ENCODE peak calls at places on chromosomes 1 and 21, in four cellular contexts. S, G, A and U are unnamed samples.

GRCh38 chr1:223713546-223714420 is 1.4 kb downstream of the CAPN2 start:
- DNase-seq in S (no peak), A (peak; percentile 52), G (no peak), U (no peak)

GRCh38 chr1:177737456-177737855 is 232.4 kb downstream of the SEC16B start:
- DNase-seq in A (no peak), G (no peak), S (no peak), U (no peak)

GRCh38 chr1:234495231-234495990 is 16.4 kb upstream of the TARBP1 start:
- DNase-seq in A (no peak), S (no peak), G (no peak), U (no peak)

GRCh38 chr1:223834660-223835263 is 11.0 kb downstream of the TP53BP2 start:
- DNase-seq in A (no peak), S (no peak), G (no peak), U (no peak)

GRCh38 chr1:6127587-6128163 is 52.4 kb downstream of the CHD5 start:
- DNase-seq in S (peak; percentile 26), G (peak; percentile 36), A (peak; percentile 77), U (peak; percentile 21)

GRCh38 chr1:95353185-95353584 is 119.2 kb downstream of the RWDD3 start:
- DNase-seq in A (no peak), S (no peak), G (no peak), U (no peak)

GRCh38 chr1:88608139-88608943 is 75.7 kb upstream of the PKN2 start:
- DNase-seq in S (no peak), A (no peak), G (no peak), U (no peak)

GRCh38 chr1:49824261-49824660 is 199.5 kb downstream of the AGBL4 start:
- DNase-seq in A (no peak), G (no peak), S (no peak), U (no peak)

GRCh38 chr1:233082778-233083550 is 132.6 kb downstream of the NTPCR start:
- DNase-seq in A (no peak), S (no peak), G (no peak), U (no peak)

GRCh38 chr1:112849967-112850641 is 105.9 kb downstream of the SLC16A1 start:
- DNase-seq in S (no peak), A (no peak), G (no peak), U (no peak)

GRCh38 chr1:204171751-204172178 is 5.6 kb upstream of the REN start:
- DNase-seq in A (no peak), S (no peak), G (no peak), U (no peak)

GRCh38 chr1:30418426-30419245 is 304.7 kb downstream of the MATN1 start:
- DNase-seq in G (no peak), S (no peak), A (no peak), U (no peak)

GRCh38 chr1:56061824-56062223 is 517.5 kb downstream of the PLPP3 start:
- DNase-seq in A (no peak), G (no peak), S (no peak), U (no peak)

GRCh38 chr1:45266151-45266801 is 59.9 kb upstream of the ZSWIM5 start:
- DNase-seq in A (peak; percentile 45), G (peak; percentile 73), S (peak; percentile 20), U (no peak)

GRCh38 chr1:212287261-212287895 is 2.2 kb downstream of the PPP2R5A start:
- DNase-seq in A (no peak), S (no peak), G (no peak), U (no peak)
- TF ChIP-seq CTCF in A (no peak), S (no peak), G (no peak), U (no peak)

GRCh38 chr1:244080343-244080929 is 29.4 kb downstream of the ZBTB18 start:
- DNase-seq in A (no peak), G (no peak), S (no peak), U (no peak)

GRCh38 chr1:244074559-244075171 is 23.6 kb downstream of the ZBTB18 start:
- DNase-seq in S (no peak), G (no peak), A (peak; percentile 51), U (no peak)

GRCh38 chr1:244076740-244077139 is 25.7 kb downstream of the ZBTB18 start:
- DNase-seq in S (no peak), G (no peak), A (no peak), U (no peak)

GRCh38 chr1:244077473-244078220 is 26.6 kb downstream of the ZBTB18 start:
- DNase-seq in S (no peak), G (no peak), A (peak; percentile 18), U (no peak)

DNA sequence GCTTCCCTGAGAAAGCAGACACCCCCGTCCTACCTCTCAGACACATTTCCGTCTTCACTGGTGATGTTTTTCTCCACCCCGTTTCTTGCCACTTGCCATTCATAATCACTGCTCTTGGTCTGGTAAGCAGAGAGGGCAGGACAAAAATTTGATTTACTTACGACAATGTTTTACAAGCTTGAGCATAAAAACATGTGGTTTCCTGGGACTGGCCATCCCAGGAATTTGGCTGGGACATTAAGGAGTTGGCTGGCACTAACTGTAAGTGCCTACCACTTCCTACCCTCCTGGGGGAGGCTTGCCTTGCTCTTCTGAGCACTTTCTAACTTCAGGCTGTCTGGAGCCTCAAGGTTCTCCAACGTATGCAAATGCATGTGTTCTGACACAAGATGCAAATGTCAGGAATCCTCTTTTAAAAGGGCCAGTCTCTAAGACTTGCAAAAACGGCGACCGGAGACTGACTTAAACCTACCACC is 24.2 kb downstream of the ZBTB18 start:
- DNase-seq in A (no peak), G (no peak), S (no peak), U (no peak)
- H3K4me3 ChIP-seq in A (no peak overlapping the region), G (no peak overlapping the region), S (no peak overlapping the region), U (no peak overlapping the region)

GRCh38 chr21:40683349-40683748 is 163.6 kb downstream of the DSCAM start:
- DNase-seq in A (no peak), G (no peak), S (no peak), U (no peak)

GRCh38 chr21:40681164-40681859 is 165.6 kb downstream of the DSCAM start:
- DNase-seq in A (no peak), G (no peak), S (no peak), U (no peak)

GRCh38 chr21:40685121-40685630 is 161.8 kb downstream of the DSCAM start:
- DNase-seq in G (no peak), A (no peak), S (no peak), U (no peak)

GRCh38 chr21:40678681-40679284 is 168.2 kb downstream of the DSCAM start:
- DNase-seq in A (no peak), G (no peak), S (no peak), U (no peak)

DNA sequence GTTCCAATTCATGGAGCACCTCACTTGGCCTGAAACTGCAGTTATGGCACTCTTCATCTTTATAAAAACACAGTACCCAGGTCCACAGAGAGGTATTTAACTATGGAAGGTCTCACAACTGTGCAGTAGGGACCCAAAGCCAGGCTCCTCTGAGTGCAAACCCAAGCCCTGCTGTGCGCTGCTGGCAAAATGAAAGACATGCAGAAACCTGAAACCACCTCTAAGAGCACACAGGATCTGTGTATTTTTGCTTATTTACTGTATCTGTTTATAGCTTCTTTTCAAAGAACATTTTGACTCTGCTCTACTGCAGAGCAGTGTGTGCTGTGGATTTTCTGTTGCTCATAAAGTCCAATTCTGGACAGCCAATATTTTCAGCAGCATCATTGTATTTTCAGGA is 166.6 kb downstream of the DSCAM start:
- DNase-seq in A (no peak), S (no peak), G (no peak), U (no peak)
- TF ChIP-seq POLR2A in A (no peak), S (no peak), G (no peak), U (no peak)

GRCh38 chr1:206979379-206980043 is 9.3 kb upstream of the FCAMR start:
- DNase-seq in G (no peak), S (no peak), A (no peak), U (no peak)
- TF ChIP-seq CTCF in G (peak; percentile 61), S (no peak), A (peak; percentile 69), U (no peak)